ENCODE peak calls at places on chromosomes 11 and 22, in ten cellular contexts. H is fibroblast of the aortic adventitia; P is GM06990; E is activated CD4-positive, alpha-beta T cell treated with anti-CD3 and anti-CD28 coated beads for 24 hours; W is HTR-8/SVneo; K is lung; C is renal cortical epithelial cell; I is gastrocnemius medialis; T is stomach; O is stimulated activated CD4-positive, alpha-beta T cell treated with anti-CD3 and anti-CD28 coated beads, Interleukin-1b, Interleukin-23, amount 100 ng/mL, for 24 hours. Z is an unnamed sample.

GRCh38 chr11:120137611-120138521 is at the start of gene TRIM29:
- DNase-seq in I (no peak), H (no peak), C (peak), O (no peak), K (peak), P (no peak), E (no peak), W (no peak), T (peak), Z (peak)

GRCh38 chr11:126943319-126943718 is 57.3 kb downstream of the KIRREL3 start:
- DNase-seq in W (no peak), C (no peak), I (no peak), O (no peak), P (no peak), T (no peak), K (no peak), E (no peak), H (no peak), Z (no peak)

GRCh38 chr11:57430946-57431345 is 4.0 kb upstream of the SLC43A3 start:
- DNase-seq in K (no peak), E (no peak), H (no peak), O (no peak), T (no peak), P (no peak), C (no peak), W (no peak), I (no peak), Z (no peak)

GRCh38 chr11:61976420-61976800 is 9.0 kb upstream of the FTH1 start:
- DNase-seq in O (no peak), K (no peak), W (no peak), P (no peak), C (no peak), E (no peak), T (no peak), I (no peak), H (no peak), Z (no peak)

GRCh38 chr11:120384476-120384875 is 48.3 kb downstream of the ARHGEF12 start:
- DNase-seq in C (no peak), E (no peak), I (no peak), P (no peak), H (no peak), W (no peak), K (no peak), T (no peak), O (no peak), Z (no peak)

GRCh38 chr11:69534166-69534530 is 52.7 kb downstream of the LINC01488 start:
- DNase-seq in I (no peak), T (peak), K (no peak), W (no peak), O (no peak), C (no peak), E (no peak), P (no peak), H (no peak), Z (no peak)

GRCh38 chr11:65791719-65792213 is 4.9 kb downstream of the OVOL1 start:
- DNase-seq in H (no peak), P (no peak), E (peak), O (no peak), K (no peak), T (peak), C (peak), W (no peak), I (no peak), Z (peak)

GRCh38 chr22:43992331-43992821 is 31.7 kb upstream of the PARVB start:
- DNase-seq in O (no peak), P (no peak), W (no peak), H (peak), E (no peak), K (no peak), I (no peak), T (no peak), C (no peak), Z (no peak)

GRCh38 chr11:7511405-7511804 is 2.4 kb upstream of the PPFIBP2 start:
- DNase-seq in H (peak), I (peak), E (no peak), O (no peak), C (peak), P (no peak), W (no peak), K (no peak), T (peak), Z (peak)

GRCh38 chr11:110435780-110436717 is 6.3 kb downstream of the FDX1 start:
- DNase-seq in W (no peak), H (peak), I (peak), P (no peak), C (peak), E (no peak), T (no peak), K (no peak), O (no peak), Z (no peak)

GRCh38 chr22:27534720-27535125 is 266.8 kb downstream of the MN1 start:
- DNase-seq in E (no peak), H (peak), T (no peak), C (peak), K (no peak), P (no peak), W (no peak), I (no peak), O (no peak), Z (no peak)

GRCh38 chr22:26660961-26661578 is 3.7 kb downstream of the MIAT start:
- DNase-seq in I (no peak), C (peak), P (no peak), T (no peak), W (no peak), E (no peak), H (no peak), O (no peak), K (no peak), Z (no peak)

GRCh38 chr11:69295995-69296889 is 2.3 kb downstream of the MYEOV start:
- DNase-seq in H (peak), C (peak), T (peak), E (no peak), K (peak), O (no peak), W (no peak), P (peak), I (peak), Z (no peak)

GRCh38 chr11:65867284-65868071 is 5.1 kb downstream of the EFEMP2 start:
- DNase-seq in K (no peak), O (no peak), T (no peak), E (no peak), H (no peak), I (no peak), C (no peak), P (no peak), W (no peak), Z (no peak)

Z was measured in ureter.